ENCODE peak calls at places on chromosome 15, in ten cellular contexts. P is uterus; M is brain microvascular endothelial cell; V is IMR-90; I is CD8-positive, alpha-beta T cell; J is epithelial cell of esophagus; A is choroid plexus epithelial cell; Z is GM13977; K is fibroblast of mammary gland; D is cardiac fibroblast. C is an unnamed sample.

GRCh38 chr15:40146037-40146436 is 14.8 kb upstream of the BUB1B start:
- DNase-seq in P (no peak), M (peak), V (peak), I (no peak), J (peak), A (peak), Z (no peak), K (peak), D (peak), C (peak)

GRCh38 chr15:51227967-51228783 is 110.2 kb downstream of the CYP19A1 start:
- DNase-seq in P (no peak), M (peak), V (peak), I (no peak), J (peak), A (peak), Z (peak), K (peak), D (peak), C (peak)

GRCh38 chr15:42313463-42313862 is 40.2 kb upstream of the TMEM87A start:
- DNase-seq in P (no peak), M (no peak), V (no peak), I (no peak), J (no peak), A (no peak), Z (no peak), K (no peak), D (no peak), C (no peak)

GRCh38 chr15:60477991-60478632 is 830 bp downstream of the ICE2 start:
- DNase-seq in P (no peak), M (peak), V (peak), I (no peak), J (peak), A (peak), Z (peak), K (peak), D (peak), C (peak)

GRCh38 chr15:89379423-89379735 is 44.8 kb upstream of the POLG start:
- DNase-seq in P (no peak), M (no peak), V (no peak), I (no peak), J (no peak), A (no peak), Z (no peak), K (no peak), D (no peak), C (no peak)

GRCh38 chr15:29379647-29380046 is 110.0 kb upstream of the NSMCE3 start:
- DNase-seq in P (no peak), M (no peak), V (no peak), I (no peak), J (no peak), A (no peak), Z (no peak), K (no peak), D (no peak), C (no peak)

GRCh38 chr15:95995375-95996168 is 334.9 kb upstream of the NR2F2 start:
- DNase-seq in P (no peak), M (no peak), V (peak), I (no peak), J (peak), A (no peak), Z (no peak), K (peak), D (peak), C (peak)

GRCh38 chr15:81256916-81257315 is 60.2 kb downstream of the IL16 start:
- DNase-seq in P (no peak), M (no peak), V (peak), I (no peak), J (peak), A (peak), Z (no peak), K (peak), D (peak), C (peak)

GRCh38 chr15:75114796-75115195 is 86.9 kb upstream of the C15orf39 start:
- DNase-seq in P (no peak), M (no peak), V (no peak), I (no peak), J (no peak), A (peak), Z (no peak), K (no peak), D (no peak), C (no peak)

GRCh38 chr15:50825946-50826345 is 60.4 kb upstream of the SPPL2A start:
- DNase-seq in P (no peak), M (no peak), V (no peak), I (no peak), J (no peak), A (no peak), Z (no peak), K (no peak), D (no peak), C (no peak)

GRCh38 chr15:41205315-41205714 is 25.2 kb downstream of the EXD1 start:
- DNase-seq in P (no peak), M (no peak), V (peak), I (no peak), J (no peak), A (peak), Z (no peak), K (peak), D (peak), C (no peak)

GRCh38 chr15:61910839-61911369 is 149.3 kb downstream of the VPS13C start:
- DNase-seq in P (no peak), M (no peak), V (peak), I (no peak), J (no peak), A (peak), Z (no peak), K (no peak), D (no peak), C (no peak)

GRCh38 chr15:40353697-40354096 is 2.9 kb downstream of the PHGR1 start:
- DNase-seq in P (no peak), M (no peak), V (no peak), I (no peak), J (no peak), A (no peak), Z (no peak), K (no peak), D (no peak), C (no peak)

GRCh38 chr15:90871716-90872480 is 3.5 kb downstream of the FURIN start:
- DNase-seq in P (peak), M (no peak), V (no peak), I (no peak), J (no peak), A (no peak), Z (peak), K (no peak), D (no peak), C (peak)

GRCh38 chr15:66498501-66499386 is 1.2 kb upstream of the SNAPC5 start:
- DNase-seq in P (no peak), M (no peak), V (peak), I (no peak), J (no peak), A (peak), Z (no peak), K (peak), D (peak), C (no peak)

GRCh38 chr15:90645873-90646605 is 71.1 kb upstream of the BLM start:
- DNase-seq in P (no peak), M (no peak), V (no peak), I (no peak), J (peak), A (no peak), Z (no peak), K (no peak), D (no peak), C (no peak)

DNA sequence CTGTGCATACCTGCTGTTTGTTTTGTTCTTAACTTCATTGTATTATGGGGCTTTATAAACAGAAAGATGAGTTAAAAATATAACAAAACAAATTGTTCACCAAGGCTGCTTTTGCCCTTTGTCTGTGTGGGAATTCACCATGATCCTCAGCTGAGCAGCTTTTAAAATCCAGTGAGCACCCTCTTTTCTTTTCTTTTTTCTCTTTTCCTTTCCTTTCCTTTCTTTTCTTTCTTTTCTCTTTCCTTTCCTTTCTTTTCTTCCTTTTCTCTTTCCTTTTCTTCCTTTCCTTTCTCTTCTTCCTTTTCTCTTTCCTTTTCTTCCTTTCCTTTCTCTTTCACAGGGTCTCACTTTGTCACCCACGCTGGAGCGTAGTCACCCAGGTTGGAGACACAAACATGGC is 38.3 kb downstream of the RAB8B start:
- DNase-seq in P (no peak), M (no peak), V (no peak), I (no peak), J (no peak), A (no peak), Z (no peak), K (no peak), D (no peak), C (no peak)
- TF ChIP-seq CTCF in P (no peak), M (no peak), V (no peak), I (peak), J (no peak), A (no peak), Z (no peak), K (no peak), D (no peak), C (no peak)

GRCh38 chr15:43484455-43484854 is 8.5 kb downstream of the TP53BP1 start:
- DNase-seq in P (no peak), M (no peak), V (no peak), I (no peak), J (no peak), A (no peak), Z (no peak), K (no peak), D (peak), C (no peak)

GRCh38 chr15:43487271-43487895 is 5.6 kb downstream of the TP53BP1 start:
- DNase-seq in P (no peak), M (no peak), V (peak), I (no peak), J (no peak), A (no peak), Z (no peak), K (no peak), D (no peak), C (no peak)

GRCh38 chr15:43488790-43489585 is 4.0 kb downstream of the TP53BP1 start:
- DNase-seq in P (no peak), M (no peak), V (peak), I (no peak), J (no peak), A (peak), Z (no peak), K (no peak), D (peak), C (no peak)

GRCh38 chr15:43483306-43484128 is 9.4 kb downstream of the TP53BP1 start:
- DNase-seq in P (no peak), M (no peak), V (no peak), I (no peak), J (peak), A (peak), Z (no peak), K (peak), D (peak), C (peak)
- TF ChIP-seq CTCF in P (peak), M (peak), V (peak), I (no peak), J (peak), A (peak), Z (peak), K (peak), D (peak), C (peak)

DNA sequence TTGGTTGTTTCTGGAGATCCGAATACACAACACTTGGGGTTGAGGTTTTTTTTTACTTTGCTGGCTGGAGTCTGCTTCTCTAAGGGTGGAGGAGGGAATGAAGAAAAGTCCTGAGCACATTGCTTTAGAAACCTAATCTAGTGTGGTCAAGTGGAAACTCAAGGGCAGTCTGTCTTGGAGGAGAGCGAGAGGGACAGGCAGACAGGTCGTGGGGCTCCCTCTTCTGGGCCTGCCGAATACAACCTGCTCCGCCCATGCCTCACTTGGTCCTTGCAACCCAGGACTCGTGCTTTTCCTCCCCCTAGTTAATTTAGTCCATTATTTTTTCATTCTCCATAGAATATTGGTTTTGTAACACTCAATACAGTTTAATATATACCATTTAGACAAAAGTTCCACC is 176.7 kb upstream of the LYSMD4 start:
- DNase-seq in P (no peak), M (no peak), V (no peak), I (no peak), J (no peak), A (peak), Z (peak), K (no peak), D (no peak), C (peak)
- TF ChIP-seq CTCF in P (no peak), M (peak), V (peak), I (no peak), J (peak), A (peak), Z (peak), K (peak), D (peak), C (no peak)

DNA sequence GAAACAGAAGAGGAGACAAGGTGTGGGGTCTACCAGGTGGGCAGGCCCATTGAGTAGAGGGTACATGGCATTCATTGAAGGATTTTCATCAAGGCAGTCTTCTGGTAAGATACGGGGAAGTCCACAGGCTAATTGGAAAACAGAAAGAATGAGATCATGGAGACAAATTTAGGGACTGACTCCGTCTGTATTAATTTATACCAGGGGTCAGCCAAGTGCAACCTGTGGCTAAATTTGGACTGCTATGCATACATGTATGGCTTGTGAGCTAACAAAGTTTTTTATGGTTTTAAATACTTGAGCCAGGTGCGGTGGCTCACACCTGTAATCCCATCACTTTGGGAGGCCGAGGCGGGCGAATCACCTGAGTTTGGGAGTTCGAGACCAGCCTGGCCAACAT is 21.1 kb upstream of the SNRPN start:
- DNase-seq in P (no peak), M (no peak), V (no peak), I (no peak), J (no peak), A (no peak), Z (no peak), K (no peak), D (no peak), C (no peak)
- TF ChIP-seq CTCF in P (no peak), M (no peak), V (no peak), I (no peak), J (no peak), A (no peak), Z (no peak), K (no peak), D (no peak), C (no peak)

GRCh38 chr15:73153024-73153423 is 100.8 kb downstream of the NEO1 start:
- DNase-seq in P (no peak), M (no peak), V (no peak), I (no peak), J (no peak), A (no peak), Z (no peak), K (no peak), D (no peak), C (no peak)

GRCh38 chr15:73150831-73151230 is 98.6 kb downstream of the NEO1 start:
- DNase-seq in P (no peak), M (no peak), V (no peak), I (no peak), J (peak), A (no peak), Z (no peak), K (no peak), D (no peak), C (no peak)

GRCh38 chr15:73156431-73157191 is 104.3 kb downstream of the NEO1 start:
- DNase-seq in P (no peak), M (no peak), V (no peak), I (no peak), J (no peak), A (no peak), Z (no peak), K (no peak), D (no peak), C (no peak)

DNA sequence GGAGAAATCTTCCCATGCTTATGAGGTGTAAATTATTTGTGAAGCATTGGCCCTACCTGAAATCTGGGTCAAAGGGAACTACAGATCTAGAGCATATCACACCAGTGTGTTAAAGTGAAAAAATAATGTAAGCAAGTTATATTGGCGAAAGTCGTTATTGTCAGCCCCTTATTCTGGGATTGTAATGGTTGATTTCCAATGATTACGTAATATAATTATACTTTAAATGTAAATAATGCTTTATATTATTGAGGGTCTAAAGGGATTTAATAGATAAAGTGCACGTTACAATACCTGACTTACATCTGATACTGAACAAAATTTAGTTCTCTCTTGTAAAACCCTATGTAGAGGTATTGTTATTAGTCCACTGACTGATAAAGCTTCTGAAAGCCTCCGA is 101.2 kb downstream of the NEO1 start:
- DNase-seq in P (no peak), M (no peak), V (no peak), I (no peak), J (no peak), A (no peak), Z (no peak), K (no peak), D (no peak), C (no peak)
- TF ChIP-seq CTCF in P (no peak), M (no peak), V (no peak), I (no peak), J (no peak), A (no peak), Z (no peak), K (no peak), D (no peak), C (no peak)

GRCh38 chr15:45618813-45619212 is 16.0 kb upstream of the SQOR start:
- DNase-seq in P (no peak), M (no peak), V (no peak), I (no peak), J (no peak), A (no peak), Z (no peak), K (no peak), D (no peak), C (no peak)
- TF ChIP-seq CTCF in P (no peak), M (peak), V (no peak), I (no peak), J (no peak), A (no peak), Z (no peak), K (no peak), D (no peak), C (no peak)

DNA sequence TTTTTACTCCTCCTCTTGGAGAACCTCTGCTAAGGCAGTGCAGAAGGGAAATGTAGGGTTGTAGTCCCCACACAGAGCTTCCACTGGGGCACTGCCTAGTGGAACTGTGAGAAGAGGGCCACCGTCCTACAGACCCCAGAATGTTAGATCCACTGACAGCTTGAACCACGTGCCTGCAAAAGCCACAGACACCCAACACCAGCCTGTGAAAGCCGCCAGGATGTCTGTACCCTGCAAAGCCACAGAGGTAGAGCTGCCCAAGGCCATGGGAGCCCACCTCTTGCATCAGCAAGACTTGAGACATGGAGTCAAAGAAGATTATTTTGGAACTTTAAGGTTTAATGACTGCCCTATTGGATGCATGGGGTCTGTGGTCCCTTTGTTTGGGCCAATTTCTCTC is 112.1 kb downstream of the RSL24D1 start:
- DNase-seq in P (no peak), M (no peak), V (no peak), I (no peak), J (no peak), A (no peak), Z (no peak), K (no peak), D (no peak), C (no peak)
- TF ChIP-seq CTCF in P (no peak), M (no peak), V (no peak), I (no peak), J (no peak), A (no peak), Z (no peak), K (no peak), D (no peak), C (no peak)

DNA sequence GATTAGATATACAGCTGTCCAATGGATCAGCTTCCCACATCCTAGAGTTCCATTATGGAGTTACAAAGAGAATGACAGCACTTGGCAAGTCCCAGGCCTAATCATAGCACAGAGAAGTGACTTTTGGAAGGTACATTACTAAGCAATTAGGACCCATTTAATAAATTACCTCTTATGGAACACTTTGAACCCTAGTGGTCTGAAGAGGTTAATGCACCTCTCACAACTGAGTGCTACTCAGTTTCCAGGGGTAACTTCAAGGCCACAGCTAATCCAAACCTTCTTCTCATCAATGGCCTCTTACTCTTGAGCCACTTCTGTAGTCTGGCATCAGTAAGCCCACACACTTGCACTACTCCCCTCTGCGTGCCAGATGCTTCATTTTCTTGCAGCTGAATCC is 34.9 kb upstream of the MEIS2 start:
- DNase-seq in P (no peak), M (no peak), V (no peak), I (no peak), J (peak), A (peak), Z (no peak), K (no peak), D (no peak), C (peak)
- TF ChIP-seq CTCF in P (peak), M (peak), V (peak), I (peak), J (peak), A (peak), Z (peak), K (peak), D (peak), C (peak)

GRCh38 chr15:69955240-69955894 is 142.3 kb downstream of the TLE3 start:
- DNase-seq in P (no peak), M (no peak), V (no peak), I (no peak), J (no peak), A (no peak), Z (no peak), K (no peak), D (no peak), C (no peak)

GRCh38 chr15:69956417-69956816 is 141.3 kb downstream of the TLE3 start:
- DNase-seq in P (no peak), M (no peak), V (no peak), I (no peak), J (no peak), A (no peak), Z (no peak), K (no peak), D (no peak), C (no peak)

GRCh38 chr15:69958494-69959134 is 139.1 kb downstream of the TLE3 start:
- DNase-seq in P (no peak), M (no peak), V (no peak), I (no peak), J (peak), A (peak), Z (no peak), K (peak), D (peak), C (peak)

GRCh38 chr15:69954726-69955125 is 143.0 kb downstream of the TLE3 start:
- DNase-seq in P (no peak), M (no peak), V (no peak), I (no peak), J (no peak), A (no peak), Z (no peak), K (no peak), D (no peak), C (no peak)

GRCh38 chr15:69957175-69957574 is 140.5 kb downstream of the TLE3 start:
- DNase-seq in P (no peak), M (no peak), V (no peak), I (no peak), J (no peak), A (peak), Z (no peak), K (no peak), D (no peak), C (no peak)
- TF ChIP-seq CTCF in P (no peak), M (peak), V (no peak), I (no peak), J (no peak), A (peak), Z (no peak), K (no peak), D (no peak), C (no peak)

GRCh38 chr15:84981711-84982300 is at the start of gene PDE8A:
- DNase-seq in P (no peak), M (no peak), V (peak), I (peak), J (peak), A (peak), Z (no peak), K (peak), D (no peak), C (peak)
- TF ChIP-seq CTCF in P (peak), M (no peak), V (no peak), I (no peak), J (no peak), A (no peak), Z (no peak), K (no peak), D (no peak), C (no peak)